ENCODE peak calls at places on chromosomes 1 and 21, in four cellular contexts. G, S, J and O are unnamed samples.

GRCh38 chr1:118185083-118185899 is at the start of gene SPAG17:
- DNase-seq in G (no peak), J (peak), S (no peak), O (peak)

GRCh38 chr1:2129256-2129943 is 65.2 kb downstream of the FAAP20 start:
- DNase-seq in G (no peak), J (no peak), S (no peak), O (no peak)

GRCh38 chr1:63843884-63844283 is 70.1 kb downstream of the ROR1 start:
- DNase-seq in G (no peak), S (no peak), J (no peak), O (no peak)

GRCh38 chr1:218496561-218496960 is 151.4 kb downstream of the TGFB2 start:
- DNase-seq in S (no peak), J (peak), G (peak), O (no peak)

GRCh38 chr1:233677690-233678354 is 63.9 kb downstream of the KCNK1 start:
- DNase-seq in G (no peak), S (no peak), J (no peak), O (no peak)

GRCh38 chr1:201885531-201886075 is 3.1 kb upstream of the SHISA4 start:
- DNase-seq in G (no peak), S (no peak), J (no peak), O (no peak)

GRCh38 chr1:41765109-41765655 is 153.5 kb downstream of the HIVEP3 start:
- DNase-seq in J (no peak), S (no peak), G (no peak), O (no peak)

GRCh38 chr1:211731456-211732275 is 56.2 kb upstream of the NEK2 start:
- DNase-seq in S (no peak), G (no peak), J (no peak), O (no peak)

GRCh38 chr1:85462931-85463665 is 1.9 kb downstream of the DDAH1 start:
- DNase-seq in G (no peak), J (no peak), S (no peak), O (no peak)

GRCh38 chr1:157450106-157450505 is 102.2 kb downstream of the FCRL5 start:
- DNase-seq in G (no peak), J (no peak), S (no peak), O (no peak)

GRCh38 chr1:184425449-184426277 is 38.8 kb downstream of the C1orf21 start:
- DNase-seq in J (no peak), S (no peak), G (no peak), O (no peak)

GRCh38 chr1:163142152-163142551 is 60.6 kb downstream of the RGS5 start:
- DNase-seq in S (no peak), G (no peak), J (no peak), O (no peak)

GRCh38 chr1:235720544-235720943 is 71.0 kb upstream of the GNG4 start:
- DNase-seq in G (no peak), J (no peak), S (no peak), O (no peak)

GRCh38 chr1:19639999-19640362 is 4.1 kb upstream of the NBL1 start:
- DNase-seq in J (no peak), S (no peak), G (no peak), O (no peak)

GRCh38 chr1:177431123-177431522 is 260.4 kb downstream of the BRINP2 start:
- DNase-seq in J (no peak), S (no peak), G (no peak), O (no peak)

GRCh38 chr1:7621334-7622219 is 149.5 kb upstream of the VAMP3 start:
- DNase-seq in S (no peak), G (no peak), J (peak), O (no peak)

GRCh38 chr21:26124421-26124833 is 46.1 kb downstream of the APP start:
- DNase-seq in S (no peak), J (no peak), G (no peak), O (no peak)

GRCh38 chr21:16198546-16198945 is 468.8 kb downstream of the USP25 start:
- DNase-seq in J (no peak), S (no peak), G (no peak), O (no peak)

GRCh38 chr1:209858561-209859103 is 30.9 kb downstream of the UTP25 start:
- DNase-seq in S (no peak), G (no peak), J (no peak), O (no peak)

GRCh38 chr1:16938351-16939321 is 16.9 kb downstream of the CROCC start:
- DNase-seq in J (no peak), S (no peak), G (no peak), O (no peak)

GRCh38 chr1:192133350-192133950 is 24.8 kb upstream of the RGS18 start:
- DNase-seq in S (no peak), J (no peak), G (peak), O (no peak)

GRCh38 chr1:77313491-77313890 is 31.7 kb downstream of the AK5 start:
- DNase-seq in G (no peak), J (no peak), S (peak), O (peak)

GRCh38 chr21:18249542-18250152 is 5.0 kb downstream of the CHODL start:
- DNase-seq in J (no peak), G (no peak), S (no peak), O (no peak)

GRCh38 chr1:162302660-162303344 is 73.9 kb downstream of the SPATA46 start:
- DNase-seq in J (no peak), G (no peak), S (no peak), O (no peak)

GRCh38 chr21:37737996-37738395 is 178.3 kb downstream of the KCNJ6 start:
- DNase-seq in S (no peak), J (no peak), G (no peak), O (no peak)

GRCh38 chr1:234405676-234406075 is 32.4 kb downstream of the COA6 start:
- DNase-seq in G (no peak), S (no peak), J (no peak), O (no peak)

DNA sequence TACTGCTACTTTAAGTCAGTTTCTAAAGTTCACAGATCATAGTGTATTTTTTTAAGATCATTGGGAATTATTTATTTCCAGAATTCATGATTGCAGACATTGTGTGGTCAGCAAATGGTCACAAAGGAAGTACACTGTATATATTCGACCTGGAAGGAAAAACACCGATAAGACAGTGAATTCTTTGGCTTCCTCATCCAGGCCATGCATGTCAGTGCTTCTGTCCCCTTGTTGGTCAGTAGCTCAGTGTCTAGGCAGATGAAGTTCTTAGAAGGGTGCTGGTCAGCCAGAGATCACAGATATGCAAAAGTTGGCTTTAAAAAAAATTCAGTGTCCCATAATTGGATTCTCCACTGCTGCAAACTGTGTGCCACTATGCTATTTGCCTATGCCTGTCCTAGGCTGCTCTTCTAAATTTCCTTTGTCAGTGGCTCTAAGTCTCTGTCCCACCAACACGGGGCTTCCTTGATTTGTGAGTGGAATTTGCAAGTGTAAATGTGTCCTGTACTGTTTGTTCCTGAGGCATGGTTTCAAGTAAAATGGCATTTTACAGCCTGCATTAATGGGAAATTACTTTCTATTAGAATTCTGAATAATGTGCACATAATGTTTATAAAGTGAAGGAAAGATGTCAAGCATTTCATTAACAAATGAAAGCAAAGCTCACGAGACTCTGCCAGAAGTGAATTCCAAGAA is 12.0 kb upstream of the VAMP4 start:
- DNase-seq in S (no peak), G (no peak), J (no peak), O (no peak)
- H3K4me3 ChIP-seq in S (no peak), G (no peak), J (no peak), O (no peak)

GRCh38 chr1:94677714-94678113 is 136.2 kb upstream of the F3 start:
- DNase-seq in G (no peak), S (no peak), J (no peak), O (no peak)

GRCh38 chr1:94678187-94678863 is 136.8 kb upstream of the F3 start:
- DNase-seq in G (no peak), S (no peak), J (no peak), O (no peak)

GRCh38 chr1:94677087-94677486 is 135.5 kb upstream of the F3 start:
- DNase-seq in J (no peak), S (no peak), G (no peak), O (no peak)

GRCh38 chr1:94680008-94680377 is 138.4 kb upstream of the F3 start:
- DNase-seq in J (no peak), S (no peak), G (no peak), O (no peak)

GRCh38 chr1:94679336-94680007 is 137.9 kb upstream of the F3 start:
- DNase-seq in S (no peak), J (no peak), G (no peak), O (no peak)
- H3K4me3 ChIP-seq in S (no peak), J (no peak), G (no peak), O (no peak)

DNA sequence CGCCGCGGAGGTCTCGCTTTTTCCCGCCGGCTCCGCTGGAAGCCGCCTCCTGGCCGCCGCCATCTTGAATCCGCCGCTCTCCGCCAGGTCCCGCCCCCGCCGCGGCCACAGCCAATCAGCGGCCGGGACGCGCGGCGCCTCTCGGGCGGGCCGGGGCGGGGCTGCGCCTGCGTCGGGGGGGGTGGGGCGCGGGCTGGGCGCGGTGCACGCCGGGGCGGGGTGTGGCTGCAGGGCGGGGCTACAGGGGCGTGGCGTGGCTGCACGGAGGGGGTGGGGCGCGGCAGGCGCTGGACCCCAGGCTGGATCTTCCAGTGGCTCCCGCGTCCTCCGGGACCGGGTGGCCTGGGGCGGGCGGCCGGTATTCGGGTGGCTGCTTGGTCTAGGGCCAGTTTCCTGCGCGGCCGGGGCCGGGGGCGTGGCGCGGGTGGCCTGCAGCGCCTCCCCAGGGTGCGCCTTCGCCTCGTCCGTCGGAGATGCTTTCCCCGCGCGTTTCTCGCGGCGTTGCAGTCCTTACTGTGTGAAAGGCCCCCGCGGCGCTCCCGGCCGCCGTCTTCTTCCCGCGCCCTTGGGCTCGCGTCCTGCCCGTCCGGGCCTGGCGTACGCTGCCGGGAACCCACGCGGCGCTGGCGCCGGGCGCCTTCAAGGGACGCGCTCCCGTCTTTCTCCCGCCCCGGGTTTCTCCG is 575 bp downstream of the PCNT start:
- DNase-seq in S (peak), J (no peak), G (peak), O (peak)
- H3K4me3 ChIP-seq in S (peak), J (peak), G (peak), O (peak)

GRCh38 chr21:33360871-33361602 is 36.3 kb downstream of the IFNAR1 start:
- DNase-seq in J (peak), G (peak), S (peak), O (peak)

GRCh38 chr21:33364830-33365229 is 38.4 kb upstream of the IFNGR2 start:
- DNase-seq in J (no peak), S (no peak), G (no peak), O (no peak)

GRCh38 chr21:33359446-33359845 is 34.7 kb downstream of the IFNAR1 start:
- DNase-seq in J (no peak), G (no peak), S (no peak), O (no peak)

GRCh38 chr21:33360281-33360680 is 35.5 kb downstream of the IFNAR1 start:
- DNase-seq in G (no peak), S (no peak), J (no peak), O (no peak)

GRCh38 chr21:33362044-33362555 is 37.3 kb downstream of the IFNAR1 start:
- DNase-seq in S (peak), G (no peak), J (no peak), O (peak)
- H3K4me3 ChIP-seq in S (peak), G (no peak), J (peak), O (peak)